ENCODE peak calls at places on chromosomes 4 and X, in nine cellular contexts. One of them, this sample, is unnamed.

GRCh38 chr4:184348311-184349233 is 125.8 kb downstream of the IRF2 start:
- DNase-seq in activated CD4-positive, alpha-beta T cell treated with anti-CD3 and anti-CD28 coated beads, Interleukin-2, amount 50 U/mL, for 24 hours: no peak
- DNase-seq in LHCN-M2: no peak
- DNase-seq in NCI-H1105: no peak
- DNase-seq in HFFc6: no peak
- DNase-seq in RWPE1: no peak
- DNase-seq in stimulated activated CD4-positive, alpha-beta T cell treated with anti-CD3 and anti-CD28 coated beads, Interleukin-15, amount 100 ng/mL, for 24 hours: no peak
- DNase-seq in cardiac fibroblast: peak; percentile 24
- DNase-seq in RKO: no peak
- DNase-seq in this sample: no peak

GRCh38 chr4:188941524-188942109 is 802.4 kb downstream of the TRIML1 start:
- DNase-seq in activated CD4-positive, alpha-beta T cell treated with anti-CD3 and anti-CD28 coated beads, Interleukin-2, amount 50 U/mL, for 24 hours: no peak
- DNase-seq in LHCN-M2: peak; percentile 99
- DNase-seq in NCI-H1105: no peak
- DNase-seq in HFFc6: peak; percentile 99
- DNase-seq in RWPE1: peak; percentile 89
- DNase-seq in stimulated activated CD4-positive, alpha-beta T cell treated with anti-CD3 and anti-CD28 coated beads, Interleukin-15, amount 100 ng/mL, for 24 hours: no peak
- DNase-seq in cardiac fibroblast: peak; percentile 98
- DNase-seq in RKO: peak; percentile 86
- DNase-seq in this sample: no peak

GRCh38 chrX:20350598-20350997 is 83.9 kb upstream of the RPS6KA3 start:
- DNase-seq in activated CD4-positive, alpha-beta T cell treated with anti-CD3 and anti-CD28 coated beads, Interleukin-2, amount 50 U/mL, for 24 hours: no peak
- DNase-seq in LHCN-M2: no peak
- DNase-seq in NCI-H1105: no peak
- DNase-seq in HFFc6: no peak
- DNase-seq in RWPE1: no peak
- DNase-seq in stimulated activated CD4-positive, alpha-beta T cell treated with anti-CD3 and anti-CD28 coated beads, Interleukin-15, amount 100 ng/mL, for 24 hours: no peak
- DNase-seq in cardiac fibroblast: no peak
- DNase-seq in RKO: no peak
- DNase-seq in this sample: no peak

GRCh38 chrX:9379697-9380551 is 84.9 kb upstream of the TBL1X start:
- DNase-seq in activated CD4-positive, alpha-beta T cell treated with anti-CD3 and anti-CD28 coated beads, Interleukin-2, amount 50 U/mL, for 24 hours: no peak
- DNase-seq in LHCN-M2: peak; percentile 53
- DNase-seq in NCI-H1105: no peak
- DNase-seq in HFFc6: peak; percentile 54
- DNase-seq in RWPE1: peak; percentile 85
- DNase-seq in stimulated activated CD4-positive, alpha-beta T cell treated with anti-CD3 and anti-CD28 coated beads, Interleukin-15, amount 100 ng/mL, for 24 hours: no peak
- DNase-seq in cardiac fibroblast: peak; percentile 63
- DNase-seq in RKO: peak; percentile 17
- DNase-seq in this sample: no peak

GRCh38 chr4:116705466-116705865 is 379.9 kb downstream of the TRAM1L1 start:
- DNase-seq in activated CD4-positive, alpha-beta T cell treated with anti-CD3 and anti-CD28 coated beads, Interleukin-2, amount 50 U/mL, for 24 hours: no peak
- DNase-seq in LHCN-M2: no peak
- DNase-seq in NCI-H1105: peak; percentile 13
- DNase-seq in HFFc6: no peak
- DNase-seq in RWPE1: no peak
- DNase-seq in stimulated activated CD4-positive, alpha-beta T cell treated with anti-CD3 and anti-CD28 coated beads, Interleukin-15, amount 100 ng/mL, for 24 hours: no peak
- DNase-seq in cardiac fibroblast: no peak
- DNase-seq in RKO: no peak
- DNase-seq in this sample: no peak

GRCh38 chrX:150365051-150365952 is 2.2 kb downstream of the MAMLD1 start:
- DNase-seq in activated CD4-positive, alpha-beta T cell treated with anti-CD3 and anti-CD28 coated beads, Interleukin-2, amount 50 U/mL, for 24 hours: no peak
- DNase-seq in LHCN-M2: peak; percentile 63
- DNase-seq in NCI-H1105: peak; percentile 67
- DNase-seq in HFFc6: no peak
- DNase-seq in RWPE1: no peak
- DNase-seq in stimulated activated CD4-positive, alpha-beta T cell treated with anti-CD3 and anti-CD28 coated beads, Interleukin-15, amount 100 ng/mL, for 24 hours: peak; percentile 63
- DNase-seq in cardiac fibroblast: peak; percentile 66
- DNase-seq in RKO: peak; percentile 39
- DNase-seq in this sample: peak; percentile 29

GRCh38 chr4:130074096-130074495 is 978.1 kb downstream of the C4orf33 start:
- DNase-seq in activated CD4-positive, alpha-beta T cell treated with anti-CD3 and anti-CD28 coated beads, Interleukin-2, amount 50 U/mL, for 24 hours: no peak
- DNase-seq in LHCN-M2: no peak
- DNase-seq in NCI-H1105: no peak
- DNase-seq in HFFc6: no peak
- DNase-seq in RWPE1: no peak
- DNase-seq in stimulated activated CD4-positive, alpha-beta T cell treated with anti-CD3 and anti-CD28 coated beads, Interleukin-15, amount 100 ng/mL, for 24 hours: no peak
- DNase-seq in cardiac fibroblast: no peak
- DNase-seq in RKO: no peak
- DNase-seq in this sample: no peak

GRCh38 chrX:130170752-130171445 is 863 bp upstream of the RAB33A start:
- DNase-seq in activated CD4-positive, alpha-beta T cell treated with anti-CD3 and anti-CD28 coated beads, Interleukin-2, amount 50 U/mL, for 24 hours: no peak
- DNase-seq in LHCN-M2: no peak
- DNase-seq in NCI-H1105: peak; percentile 83
- DNase-seq in HFFc6: no peak
- DNase-seq in RWPE1: no peak
- DNase-seq in stimulated activated CD4-positive, alpha-beta T cell treated with anti-CD3 and anti-CD28 coated beads, Interleukin-15, amount 100 ng/mL, for 24 hours: peak; percentile 77
- DNase-seq in cardiac fibroblast: no peak
- DNase-seq in RKO: no peak
- DNase-seq in this sample: peak; percentile 93

GRCh38 chr4:73723945-73724344 is 16.4 kb upstream of the CXCL8 start:
- DNase-seq in activated CD4-positive, alpha-beta T cell treated with anti-CD3 and anti-CD28 coated beads, Interleukin-2, amount 50 U/mL, for 24 hours: no peak
- DNase-seq in LHCN-M2: no peak
- DNase-seq in NCI-H1105: no peak
- DNase-seq in HFFc6: no peak
- DNase-seq in RWPE1: no peak
- DNase-seq in stimulated activated CD4-positive, alpha-beta T cell treated with anti-CD3 and anti-CD28 coated beads, Interleukin-15, amount 100 ng/mL, for 24 hours: no peak
- DNase-seq in cardiac fibroblast: no peak
- DNase-seq in RKO: no peak
- DNase-seq in this sample: no peak